ENCODE peak calls at places on chromosomes 3 and 15, in four cellular contexts. F, M, G and U are unnamed samples.

GRCh38 chr3:11568503-11569155 is 75.1 kb downstream of the VGLL4 start:
- DNase-seq in F (no peak), M (peak), G (no peak), U (peak)

GRCh38 chr3:78459751-78460150 is 1308.0 kb downstream of the ROBO1 start:
- DNase-seq in M (no peak), G (no peak), F (no peak), U (no peak)

GRCh38 chr3:32089476-32089875 is 16.9 kb upstream of the GPD1L start:
- DNase-seq in M (no peak), G (no peak), F (no peak), U (no peak)

GRCh38 chr3:15462451-15462850 is 35.1 kb downstream of the EAF1 start:
- DNase-seq in M (no peak), G (no peak), F (peak), U (peak)

GRCh38 chr3:69012836-69013255 is 638 bp downstream of the EOGT start:
- DNase-seq in G (no peak), M (no peak), F (no peak), U (peak)

GRCh38 chr15:60745469-60745971 is 266.6 kb upstream of the ICE2 start:
- DNase-seq in F (no peak), G (no peak), M (no peak), U (no peak)

GRCh38 chr3:97009427-97010019 is 195.1 kb downstream of the EPHA6 start:
- DNase-seq in M (no peak), G (no peak), F (no peak), U (no peak)

GRCh38 chr3:81419196-81419595 is 342.2 kb downstream of the GBE1 start:
- DNase-seq in M (no peak), F (no peak), G (no peak), U (no peak)

GRCh38 chr15:88898736-88899135 is 3.4 kb upstream of the HAPLN3 start:
- DNase-seq in M (no peak), G (no peak), F (no peak), U (no peak)

GRCh38 chr3:188877381-188877780 is 294.4 kb upstream of the TPRG1 start:
- DNase-seq in M (no peak), F (no peak), G (no peak), U (no peak)

GRCh38 chr3:72155391-72156064 is 370.6 kb upstream of the PROK2 start:
- DNase-seq in M (peak), F (no peak), G (no peak), U (peak)

GRCh38 chr3:88991496-88991895 is 115.9 kb upstream of the EPHA3 start:
- DNase-seq in M (no peak), G (no peak), F (no peak), U (no peak)